ENCODE peak calls at places on chromosome 1, in eight cellular contexts. One of them, this sample, is unnamed.

GRCh38 chr1:201557572-201557958 is 18.6 kb downstream of the NAV1 start:
- DNase-seq in GM19239: no peak
- DNase-seq in right cardiac atrium: no peak
- DNase-seq in fibroblast of lung: peak; percentile 46
- DNase-seq in fibroblast of mammary gland: no peak
- DNase-seq in ascending aorta: no peak
- DNase-seq in HFFc6: no peak
- DNase-seq in Ammon's horn: no peak
- DNase-seq in this sample: no peak

GRCh38 chr1:36446261-36446660 is 4.0 kb downstream of the OSCP1 start:
- DNase-seq in GM19239: no peak
- DNase-seq in right cardiac atrium: no peak
- DNase-seq in fibroblast of lung: no peak
- DNase-seq in fibroblast of mammary gland: no peak
- DNase-seq in ascending aorta: no peak
- DNase-seq in HFFc6: no peak
- DNase-seq in Ammon's horn: peak; percentile 32
- DNase-seq in this sample: peak; percentile 16

GRCh38 chr1:23251812-23252211 is 34.5 kb upstream of the HTR1D start:
- DNase-seq in GM19239: no peak
- DNase-seq in right cardiac atrium: no peak
- DNase-seq in fibroblast of lung: no peak
- DNase-seq in fibroblast of mammary gland: peak; percentile 7
- DNase-seq in ascending aorta: no peak
- DNase-seq in HFFc6: no peak
- DNase-seq in Ammon's horn: no peak
- DNase-seq in this sample: no peak

GRCh38 chr1:211643324-211644212 is 31.9 kb downstream of the NEK2 start:
- DNase-seq in GM19239: no peak
- DNase-seq in right cardiac atrium: peak; percentile 52
- DNase-seq in fibroblast of lung: no peak
- DNase-seq in fibroblast of mammary gland: no peak
- DNase-seq in ascending aorta: peak; percentile 54
- DNase-seq in HFFc6: no peak
- DNase-seq in Ammon's horn: peak; percentile 59
- DNase-seq in this sample: peak; percentile 18

GRCh38 chr1:183630748-183631147 is 4.8 kb downstream of the ARPC5 start:
- DNase-seq in GM19239: no peak
- DNase-seq in right cardiac atrium: no peak
- DNase-seq in fibroblast of lung: peak; percentile 34
- DNase-seq in fibroblast of mammary gland: peak; percentile 76
- DNase-seq in ascending aorta: no peak
- DNase-seq in HFFc6: peak; percentile 72
- DNase-seq in Ammon's horn: peak; percentile 31
- DNase-seq in this sample: no peak

GRCh38 chr1:3481836-3482589 is 27.5 kb downstream of the ARHGEF16 start:
- DNase-seq in GM19239: no peak
- DNase-seq in right cardiac atrium: no peak
- DNase-seq in fibroblast of lung: no peak
- DNase-seq in fibroblast of mammary gland: peak; percentile 29
- DNase-seq in ascending aorta: no peak
- DNase-seq in HFFc6: peak; percentile 30
- DNase-seq in Ammon's horn: no peak
- DNase-seq in this sample: no peak

GRCh38 chr1:169550294-169550693 is 36.0 kb downstream of the F5 start:
- DNase-seq in GM19239: no peak
- DNase-seq in right cardiac atrium: no peak
- DNase-seq in fibroblast of lung: peak; percentile 55
- DNase-seq in fibroblast of mammary gland: peak; percentile 57
- DNase-seq in ascending aorta: no peak
- DNase-seq in HFFc6: peak; percentile 41
- DNase-seq in Ammon's horn: peak; percentile 36
- DNase-seq in this sample: peak; percentile 24

GRCh38 chr1:86466986-86467385 is 1.7 kb upstream of the CLCA1 start:
- DNase-seq in GM19239: no peak
- DNase-seq in right cardiac atrium: no peak
- DNase-seq in fibroblast of lung: no peak
- DNase-seq in fibroblast of mammary gland: peak; percentile 50
- DNase-seq in ascending aorta: no peak
- DNase-seq in HFFc6: no peak
- DNase-seq in Ammon's horn: no peak
- DNase-seq in this sample: no peak

GRCh38 chr1:186286615-186287317 is 88.3 kb downstream of the TPR start:
- DNase-seq in GM19239: no peak
- DNase-seq in right cardiac atrium: no peak
- DNase-seq in fibroblast of lung: peak; percentile 21
- DNase-seq in fibroblast of mammary gland: peak; percentile 93
- DNase-seq in ascending aorta: no peak
- DNase-seq in HFFc6: peak; percentile 15
- DNase-seq in Ammon's horn: no peak
- DNase-seq in this sample: no peak

GRCh38 chr1:178418284-178418955 is 78.3 kb downstream of the CLEC20A start:
- DNase-seq in GM19239: no peak
- DNase-seq in right cardiac atrium: no peak
- DNase-seq in fibroblast of lung: no peak
- DNase-seq in fibroblast of mammary gland: no peak
- DNase-seq in ascending aorta: no peak
- DNase-seq in HFFc6: no peak
- DNase-seq in Ammon's horn: no peak
- DNase-seq in this sample: no peak

GRCh38 chr1:235069577-235070563 is 58.8 kb downstream of the TOMM20 start:
- DNase-seq in GM19239: no peak
- DNase-seq in right cardiac atrium: peak; percentile 85
- DNase-seq in fibroblast of lung: peak; percentile 83
- DNase-seq in fibroblast of mammary gland: peak; percentile 99
- DNase-seq in ascending aorta: peak; percentile 84
- DNase-seq in HFFc6: peak; percentile 85
- DNase-seq in Ammon's horn: no peak
- DNase-seq in this sample: no peak

GRCh38 chr1:183234660-183235476 is 48.8 kb downstream of the LAMC2 start:
- DNase-seq in GM19239: no peak
- DNase-seq in right cardiac atrium: peak; percentile 76
- DNase-seq in fibroblast of lung: peak; percentile 98
- DNase-seq in fibroblast of mammary gland: peak; percentile 98
- DNase-seq in ascending aorta: peak; percentile 45
- DNase-seq in HFFc6: peak; percentile 92
- DNase-seq in Ammon's horn: peak; percentile 63
- DNase-seq in this sample: no peak

GRCh38 chr1:109425902-109426277 is 358 bp downstream of the PSMA5 start:
- DNase-seq in GM19239: no peak
- DNase-seq in right cardiac atrium: no peak
- DNase-seq in fibroblast of lung: peak; percentile 48
- DNase-seq in fibroblast of mammary gland: peak; percentile 56
- DNase-seq in ascending aorta: peak; percentile 19
- DNase-seq in HFFc6: peak; percentile 41
- DNase-seq in Ammon's horn: no peak
- DNase-seq in this sample: no peak

GRCh38 chr1:176993587-176993986 is 170.9 kb downstream of the ASTN1 start:
- DNase-seq in GM19239: no peak
- DNase-seq in right cardiac atrium: no peak
- DNase-seq in fibroblast of lung: no peak
- DNase-seq in fibroblast of mammary gland: no peak
- DNase-seq in ascending aorta: no peak
- DNase-seq in HFFc6: no peak
- DNase-seq in Ammon's horn: no peak
- DNase-seq in this sample: no peak

GRCh38 chr1:167913895-167914502 is at the start of gene ADCY10:
- DNase-seq in GM19239: no peak
- DNase-seq in right cardiac atrium: no peak
- DNase-seq in fibroblast of lung: no peak
- DNase-seq in fibroblast of mammary gland: no peak
- DNase-seq in ascending aorta: no peak
- DNase-seq in HFFc6: no peak
- DNase-seq in Ammon's horn: no peak
- DNase-seq in this sample: no peak

GRCh38 chr1:159441360-159441759 is 1.8 kb downstream of the OR10J1 start:
- DNase-seq in GM19239: no peak
- DNase-seq in right cardiac atrium: no peak
- DNase-seq in fibroblast of lung: no peak
- DNase-seq in fibroblast of mammary gland: no peak
- DNase-seq in ascending aorta: no peak
- DNase-seq in HFFc6: no peak
- DNase-seq in Ammon's horn: peak; percentile 16
- DNase-seq in this sample: no peak

GRCh38 chr1:233368784-233369120 is 41.2 kb downstream of the MAP3K21 start:
- DNase-seq in GM19239: no peak
- DNase-seq in right cardiac atrium: no peak
- DNase-seq in fibroblast of lung: no peak
- DNase-seq in fibroblast of mammary gland: no peak
- DNase-seq in ascending aorta: no peak
- DNase-seq in HFFc6: no peak
- DNase-seq in Ammon's horn: no peak
- DNase-seq in this sample: no peak